ENCODE peak calls at places on chromosomes 12 and 14, in five cellular contexts. J, D, U, G and B are unnamed samples.

GRCh38 chr12:3351731-3352130 is 139.3 kb upstream of the PRMT8 start:
- DNase-seq in J (no peak), D (no peak), U (no peak), G (no peak), B (no peak)

GRCh38 chr12:116654216-116654743 is 83.6 kb downstream of the SPRING1 start:
- DNase-seq in J (no peak), D (no peak), U (no peak), G (no peak), B (no peak)

GRCh38 chr12:121582583-121583333 is 1.9 kb upstream of the KDM2B start:
- DNase-seq in J (no peak), D (no peak), U (no peak), G (no peak), B (no peak)

GRCh38 chr12:68086019-68086603 is 73.4 kb downstream of the IFNG start:
- DNase-seq in J (no peak), D (no peak), U (no peak), G (no peak), B (no peak)

GRCh38 chr12:4849024-4849594 is 60.6 kb upstream of the KCNA1 start:
- DNase-seq in J (no peak), D (peak; percentile 39), U (no peak), G (peak; percentile 54), B (no peak)

GRCh38 chr14:94173471-94173884 is 644 bp upstream of the PPP4R4 start:
- DNase-seq in J (peak; percentile 11), D (no peak), U (no peak), G (no peak), B (peak; percentile 43)

GRCh38 chr12:66409195-66409871 is 107.0 kb downstream of the HELB start:
- DNase-seq in J (no peak), D (peak; percentile 59), U (no peak), G (peak; percentile 24), B (no peak)

GRCh38 chr12:2053675-2054070 is 886 bp downstream of the CACNA1C start:
- DNase-seq in J (no peak), D (no peak), U (no peak), G (peak; percentile 81), B (no peak)

GRCh38 chr12:34405286-34406227 is 383.3 kb downstream of the ALG10 start:
- DNase-seq in J (peak; percentile 3), D (no peak), U (peak; percentile 5), G (peak; percentile 0), B (peak; percentile 12)

GRCh38 chr12:4450551-4451112 is 5.0 kb upstream of the FGF6 start:
- DNase-seq in J (no peak), D (no peak), U (no peak), G (no peak), B (no peak)

GRCh38 chr12:79848321-79848720 is 86.6 kb downstream of the PPP1R12A start:
- DNase-seq in J (no peak), D (no peak), U (no peak), G (no peak), B (no peak)

GRCh38 chr14:58138065-58138718 is 13.8 kb downstream of the ARMH4 start:
- DNase-seq in J (no peak), D (no peak), U (no peak), G (no peak), B (no peak)

GRCh38 chr12:53076461-53076860 is 2.7 kb downstream of the SPRYD3 start:
- DNase-seq in J (no peak), D (no peak), U (no peak), G (no peak), B (no peak)

GRCh38 chr14:24695265-24696241 is 61.6 kb upstream of the GZMB start:
- DNase-seq in J (no peak), D (no peak), U (no peak), G (no peak), B (no peak)

GRCh38 chr12:57626929-57627445 is 6.0 kb downstream of the B4GALNT1 start:
- DNase-seq in J (no peak), D (no peak), U (no peak), G (no peak), B (no peak)

GRCh38 chr12:121611306-121611705 is 15.0 kb upstream of the ORAI1 start:
- DNase-seq in J (peak; percentile 19), D (no peak), U (no peak), G (peak; percentile 66), B (no peak)

GRCh38 chr14:79809849-79810612 is 401.3 kb downstream of the DIO2 start:
- DNase-seq in J (peak; percentile 11), D (peak; percentile 55), U (no peak), G (no peak), B (no peak)
- TF ChIP-seq EP300 in J (no peak), D (no peak), U (no peak), G (no peak), B (no peak)

GRCh38 chr12:11718768-11719253 is 69.3 kb downstream of the ETV6 start:
- DNase-seq in J (no peak), D (no peak), U (no peak), G (peak; percentile 77), B (no peak)
- TF ChIP-seq EP300 in J (no peak), D (no peak), U (no peak), G (peak; percentile 94), B (no peak)

DNA sequence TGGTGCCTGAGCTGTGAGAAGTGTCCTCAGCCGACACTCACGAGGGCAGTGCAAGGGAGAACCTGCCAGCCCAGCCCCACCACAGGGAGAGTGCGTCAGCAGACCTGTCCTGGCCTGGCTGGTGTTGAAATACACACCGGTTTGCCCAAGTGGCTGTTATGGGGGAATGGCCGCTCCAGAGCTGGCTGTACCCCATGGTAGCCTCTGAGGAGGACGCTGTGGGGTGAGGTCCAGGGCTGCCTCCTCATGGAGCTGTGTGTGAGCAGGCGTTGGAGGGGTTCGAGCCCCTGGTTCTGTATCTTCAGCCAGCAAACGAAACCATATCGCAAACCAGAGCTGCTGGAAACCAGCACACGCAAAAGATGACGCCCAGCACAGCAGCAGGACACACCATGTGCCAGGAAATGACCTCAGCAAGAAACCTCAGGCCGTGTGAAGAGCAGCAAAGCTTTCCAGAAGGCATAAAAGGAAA is 9.3 kb downstream of the ANKRD9 start:
- DNase-seq in J (peak; percentile 44), D (no peak), U (no peak), G (no peak), B (no peak)
- TF ChIP-seq EP300 in J (peak; percentile 71), D (no peak), U (no peak), G (no peak), B (no peak)

GRCh38 chr12:76871751-76872150 is 7.1 kb downstream of the CSRP2 start:
- DNase-seq in J (no peak), D (no peak), U (no peak), G (no peak), B (no peak)

GRCh38 chr12:76874491-76875190 is 4.2 kb downstream of the CSRP2 start:
- DNase-seq in J (no peak), D (no peak), U (no peak), G (no peak), B (no peak)

GRCh38 chr12:76872415-76872814 is 6.4 kb downstream of the CSRP2 start:
- DNase-seq in J (no peak), D (no peak), U (no peak), G (no peak), B (no peak)

GRCh38 chr12:76874027-76874426 is 4.8 kb downstream of the CSRP2 start:
- DNase-seq in J (no peak), D (no peak), U (no peak), G (no peak), B (no peak)

GRCh38 chr12:76871082-76871481 is 7.7 kb downstream of the CSRP2 start:
- DNase-seq in J (no peak), D (no peak), U (no peak), G (no peak), B (no peak)
- TF ChIP-seq EP300 in J (no peak), D (no peak), U (no peak), G (no peak), B (no peak)

GRCh38 chr12:64269161-64269560 is 47.1 kb upstream of the KICS2 start:
- DNase-seq in J (no peak), D (no peak), U (no peak), G (no peak), B (no peak)
- TF ChIP-seq EP300 in J (no peak), D (no peak), U (no peak), G (no peak), B (no peak)